ENCODE peak calls at places on chromosomes 7 and 10, in five cellular contexts. H is IMR-90, T is H1, R is neuronal stem cell, A is trophoblast cell. P is an unnamed sample.
A peak's percentile ranks its signal among the peaks of the same experiment; 100 is the strongest.

GRCh38 chr10:113128450-113129105 is 178.5 kb downstream of the TCF7L2 start:
- DNase-seq in A (no peak), T (no peak), R (peak; percentile 44), H (no peak), P (peak; percentile 60)

GRCh38 chr10:89471110-89471814 is 56.9 kb downstream of the IFIT5 start:
- DNase-seq in T (no peak), H (peak; percentile 54), A (no peak), R (no peak), P (no peak)

GRCh38 chr7:24221500-24221899 is 62.5 kb upstream of the NPY start:
- DNase-seq in T (no peak), H (no peak), A (no peak), R (no peak), P (no peak)

GRCh38 chr7:43491984-43492383 is 90.9 kb upstream of the STK17A start:
- DNase-seq in H (peak; percentile 66), R (no peak), A (no peak), T (no peak), P (peak; percentile 17)

GRCh38 chr10:95569368-95569767 is 8.2 kb upstream of the SORBS1 start:
- DNase-seq in A (no peak), H (no peak), R (no peak), T (no peak), P (no peak)

GRCh38 chr7:97064020-97064419 is 39.4 kb upstream of the DLX5 start:
- DNase-seq in R (no peak), T (no peak), A (no peak), H (no peak), P (no peak)

GRCh38 chr10:137031-137430 is 1.8 kb downstream of the ZMYND11 start:
- DNase-seq in R (no peak), H (peak; percentile 7), A (peak; percentile 62), T (peak; percentile 57), P (peak; percentile 41)

GRCh38 chr10:71222541-71223364 is 10.4 kb downstream of the UNC5B start:
- DNase-seq in A (no peak), R (no peak), T (no peak), H (peak; percentile 79), P (peak; percentile 47)

GRCh38 chr10:127882801-127883459 is 9.8 kb downstream of the CLRN3 start:
- DNase-seq in R (no peak), A (peak; percentile 11), H (no peak), T (peak; percentile 11), P (no peak)

DNA sequence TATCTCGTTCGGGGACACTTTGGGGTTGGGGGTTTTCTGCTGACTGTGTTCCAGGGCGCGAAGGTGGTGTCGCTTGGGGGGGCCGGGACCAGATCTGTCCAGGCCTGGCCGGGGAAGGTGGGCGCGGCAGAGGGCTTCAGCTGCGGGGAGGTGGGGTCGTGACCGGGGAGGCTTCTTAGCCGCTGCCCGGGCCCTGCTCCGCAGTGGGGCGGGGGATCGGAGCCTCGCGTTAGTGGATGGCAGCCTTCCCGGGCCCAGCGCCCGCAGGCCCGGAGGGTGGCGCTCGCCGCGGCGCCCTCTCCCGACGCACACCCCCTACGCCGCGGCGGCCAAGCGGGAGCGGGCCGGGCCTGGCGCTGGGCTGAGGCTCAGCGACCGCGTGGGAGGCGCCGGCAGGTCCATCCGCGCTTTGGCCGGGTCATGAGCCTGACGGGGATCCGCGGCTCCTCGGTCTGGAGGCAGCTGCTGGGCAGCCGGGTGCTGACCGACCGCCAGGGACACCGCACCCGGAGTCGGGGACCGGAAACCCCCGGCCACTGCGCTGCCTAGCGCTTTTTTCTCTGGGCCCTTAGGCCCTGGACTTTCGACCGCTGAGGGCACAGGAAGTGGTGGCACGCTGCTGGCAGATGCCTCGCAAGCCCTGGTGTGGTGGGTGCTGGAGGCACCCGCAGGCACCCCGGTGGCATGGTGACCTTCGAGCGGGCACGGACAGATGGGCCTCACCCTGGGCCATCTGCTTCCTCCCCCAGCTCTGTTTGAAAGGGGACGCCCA is 1.2 kb downstream of the AGAP3 start:
- DNase-seq in R (no peak), H (peak; percentile 52), T (no peak), A (peak; percentile 59), P (peak; percentile 49)
- H3K14ac ChIP-seq in R (peak overlapping the region; percentile 50), H (peak overlapping the region; percentile 89), T (no peak overlapping the region), A (peak overlapping the region; percentile 88), P (peak overlapping the region; percentile 99)

GRCh38 chr10:78893217-78893616 is 175.5 kb upstream of the ZMIZ1 start:
- DNase-seq in A (no peak), R (no peak), T (peak; percentile 24), H (no peak), P (no peak)
- H3K4me3 ChIP-seq in A (no peak overlapping the region), R (no peak overlapping the region), T (no peak overlapping the region), H (no peak overlapping the region), P (no peak overlapping the region)

DNA sequence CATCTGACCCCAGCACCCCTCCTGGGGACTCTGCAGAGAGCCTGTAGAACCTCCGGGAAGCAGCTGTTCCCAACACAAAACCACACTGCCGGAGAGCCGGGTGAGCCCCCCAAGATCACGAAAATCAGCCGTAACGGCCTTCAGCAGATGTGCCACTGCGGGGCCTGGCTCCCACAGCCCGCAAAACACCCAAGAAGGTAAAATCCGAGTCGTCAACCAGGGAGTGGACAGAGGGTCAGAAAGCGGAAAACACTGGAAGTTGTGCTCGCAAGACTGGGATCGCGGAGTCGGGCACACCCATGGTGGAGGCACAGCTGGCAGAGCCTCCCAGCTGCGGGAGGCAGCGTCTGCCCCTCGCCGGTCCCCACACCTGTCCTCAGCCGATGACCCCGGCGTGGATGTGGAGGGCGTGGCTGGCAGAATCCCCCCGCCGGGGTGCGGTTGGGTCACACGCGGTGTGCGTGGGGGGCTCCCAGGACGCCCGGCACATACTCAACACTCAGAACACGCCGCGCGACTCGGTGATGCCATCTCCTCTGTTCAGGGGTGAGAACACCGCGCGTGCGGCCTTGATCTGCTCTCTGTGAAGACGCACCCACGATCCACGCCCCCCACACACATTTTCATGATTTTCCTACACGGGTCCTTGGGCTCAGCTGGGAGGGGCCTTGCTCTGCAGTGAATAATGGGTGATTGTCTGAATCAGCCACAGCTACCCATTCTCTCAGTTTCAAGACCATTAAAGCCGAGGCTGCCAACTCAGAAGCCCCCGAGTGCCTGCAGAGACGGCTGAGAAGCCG is 54.0 kb upstream of the PDGFA start:
- DNase-seq in H (no peak), A (no peak), T (no peak), R (no peak), P (no peak)
- H3K14ac ChIP-seq in H (no peak overlapping the region), A (no peak overlapping the region), T (no peak overlapping the region), R (no peak overlapping the region), P (no peak overlapping the region)

DNA sequence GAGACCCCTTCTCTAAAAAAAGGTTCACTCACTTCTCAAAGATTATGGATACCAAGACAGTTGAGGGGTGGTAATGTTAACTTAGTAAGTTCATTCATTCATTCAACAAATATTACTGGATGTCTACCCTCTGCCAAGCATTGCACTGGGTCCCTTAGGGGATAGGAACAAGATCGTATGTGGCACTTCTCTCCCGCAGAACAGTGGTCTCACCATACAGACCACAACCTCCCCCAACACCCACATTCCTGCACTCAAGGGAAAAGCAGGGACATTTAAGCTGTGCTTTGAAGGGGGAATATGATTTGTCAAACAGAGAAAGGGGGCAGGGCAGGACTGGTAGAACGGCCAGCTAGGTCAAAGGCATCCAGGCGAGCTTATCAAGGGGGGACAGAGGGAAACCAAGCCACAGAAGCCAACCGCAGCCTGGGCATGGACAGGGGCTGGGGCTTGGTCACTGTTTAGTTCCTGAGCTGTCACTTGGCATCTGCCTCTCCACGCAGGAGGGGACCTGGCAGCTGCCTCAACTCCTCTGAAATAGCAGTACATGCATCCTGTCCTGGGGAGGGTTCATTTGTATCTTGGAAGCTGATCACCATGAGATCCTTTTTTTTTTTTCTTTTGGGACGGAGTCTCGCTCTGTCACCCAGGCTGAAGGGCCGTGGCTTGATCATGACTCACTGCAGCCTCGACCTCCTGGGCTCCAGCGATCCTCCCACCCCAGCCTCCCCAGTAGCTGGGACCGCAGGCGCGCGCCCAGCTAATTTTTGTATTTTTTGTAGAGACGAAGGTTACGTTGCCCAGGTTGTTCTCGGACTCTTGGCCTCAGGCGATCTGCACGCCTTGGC is 949 bp upstream of the CLIP2 start:
- DNase-seq in H (no peak), A (peak; percentile 86), R (no peak), T (no peak), P (peak; percentile 45)
- H3K4me3 ChIP-seq in H (no peak overlapping the region), A (no peak overlapping the region), R (no peak overlapping the region), T (peak overlapping the region; percentile 79), P (peak overlapping the region; percentile 82)

DNA sequence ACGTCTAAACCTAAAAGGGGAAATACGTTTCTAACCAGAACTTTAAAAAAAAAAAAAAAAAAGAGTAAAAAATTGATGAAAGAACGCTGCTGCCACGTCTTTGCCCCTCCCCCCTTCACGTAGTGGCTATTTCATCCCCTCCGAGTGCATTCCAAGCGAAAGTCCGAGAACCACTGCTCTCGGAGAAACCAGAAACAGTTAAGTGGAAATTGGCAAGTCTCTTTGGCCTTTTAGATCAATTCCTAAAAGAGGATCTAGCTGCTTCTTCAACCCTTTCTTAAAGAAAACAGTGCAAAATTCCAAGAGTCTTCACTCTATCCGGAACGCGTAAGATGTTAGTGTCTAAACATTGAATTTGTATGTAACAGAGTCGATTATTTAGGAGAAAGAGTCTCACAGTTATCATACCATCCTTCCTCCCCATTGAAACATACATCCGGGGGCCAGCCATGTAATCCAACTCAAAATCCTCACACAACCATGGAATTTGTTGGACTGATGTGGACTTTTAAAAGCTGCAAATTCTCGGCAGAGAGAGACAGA is 1.1 kb downstream of the P4HA1 start:
- DNase-seq in A (peak; percentile 76), R (peak; percentile 50), T (no peak), H (peak; percentile 82), P (peak; percentile 91)
- H3K14ac ChIP-seq in A (no peak overlapping the region), R (no peak overlapping the region), T (no peak overlapping the region), H (peak overlapping the region; percentile 92), P (no peak overlapping the region)

P was measured in mesenchymal stem cell.